ENCODE peak calls at places on chromosomes 4 and X, in nine cellular contexts. B is AG09309, Q is Panc1, R is right cardiac atrium, L is heart right ventricle, H is astrocyte, C is endodermal cell, D is astrocyte of the spinal cord, G is hepatocyte. V is an unnamed sample.

GRCh38 chr4:165190591-165191212 is 16.7 kb upstream of the KLHL2 start:
- DNase-seq in B (no peak), Q (no peak), R (no peak), L (no peak), H (no peak), C (no peak), D (no peak), G (no peak), V (no peak)

GRCh38 chrX:47172971-47173792 is 20.4 kb upstream of the UBA1 start:
- DNase-seq in B (no peak), Q (no peak), R (no peak), L (no peak), H (no peak), C (no peak), D (no peak), G (no peak), V (no peak)

GRCh38 chr4:88697113-88697512 is 516 bp downstream of the NAP1L5 start:
- DNase-seq in B (no peak), Q (no peak), R (peak), L (no peak), H (peak), C (no peak), D (peak), G (no peak), V (no peak)

GRCh38 chrX:38701073-38701472 is 100.2 kb upstream of the MID1IP1 start:
- DNase-seq in B (no peak), Q (no peak), R (no peak), L (no peak), H (peak), C (peak), D (no peak), G (no peak), V (no peak)

GRCh38 chr4:40688446-40689095 is 58.9 kb upstream of the RBM47 start:
- DNase-seq in B (no peak), Q (no peak), R (no peak), L (no peak), H (no peak), C (no peak), D (no peak), G (no peak), V (no peak)

GRCh38 chr4:22458112-22458511 is 57.8 kb downstream of the ADGRA3 start:
- DNase-seq in B (no peak), Q (no peak), R (no peak), L (no peak), H (no peak), C (no peak), D (no peak), G (peak), V (peak)

GRCh38 chrX:146973283-146973682 is 158.7 kb upstream of the CXorf51A start:
- DNase-seq in B (no peak), Q (no peak), R (no peak), L (no peak), H (no peak), C (no peak), D (no peak), G (no peak), V (no peak)

GRCh38 chr4:69830529-69831269 is 29.2 kb downstream of the SULT1E1 start:
- DNase-seq in B (no peak), Q (no peak), R (no peak), L (no peak), H (peak), C (peak), D (peak), G (peak), V (no peak)

GRCh38 chrX:9466115-9466495 is 1.2 kb downstream of the TBL1X start:
- DNase-seq in B (no peak), Q (no peak), R (peak), L (peak), H (no peak), C (peak), D (no peak), G (peak), V (peak)

GRCh38 chrX:26262121-26262523 is 46.2 kb downstream of the MAGEB5 start:
- DNase-seq in B (no peak), Q (no peak), R (no peak), L (peak), H (peak), C (no peak), D (peak), G (no peak), V (no peak)

GRCh38 chr4:153257966-153258365 is 53.7 kb downstream of the TRIM2 start:
- DNase-seq in B (no peak), Q (no peak), R (no peak), L (no peak), H (no peak), C (peak), D (no peak), G (no peak), V (no peak)

GRCh38 chr4:14783011-14783877 is 219.0 kb upstream of the CPEB2 start:
- DNase-seq in B (no peak), Q (no peak), R (no peak), L (no peak), H (peak), C (no peak), D (peak), G (no peak), V (no peak)

GRCh38 chr4:139596680-139597279 is 40.8 kb upstream of the SETD7 start:
- DNase-seq in B (no peak), Q (no peak), R (no peak), L (no peak), H (no peak), C (no peak), D (no peak), G (no peak), V (no peak)

GRCh38 chr4:147840846-147841732 is 109.2 kb downstream of the ARHGAP10 start:
- DNase-seq in B (no peak), Q (no peak), R (no peak), L (no peak), H (no peak), C (no peak), D (no peak), G (no peak), V (no peak)

GRCh38 chrX:131816551-131817136 is 206.5 kb upstream of the STK26 start:
- DNase-seq in B (peak), Q (no peak), R (no peak), L (peak), H (peak), C (no peak), D (peak), G (no peak), V (peak)

GRCh38 chr4:146545102-146545501 is 23.4 kb upstream of the SLC10A7 start:
- DNase-seq in B (no peak), Q (no peak), R (no peak), L (no peak), H (no peak), C (peak), D (peak), G (peak), V (no peak)

GRCh38 chr4:77695769-77696168 is 90.1 kb downstream of the CXCL13 start:
- DNase-seq in B (peak), Q (peak), R (no peak), L (no peak), H (peak), C (no peak), D (peak), G (peak), V (no peak)
- H3K4me3 ChIP-seq in B (no peak), Q (no peak), R (no peak), L (no peak), H (peak), C (no peak), D (no peak), G (no peak), V (no peak)

GRCh38 chr4:61204353-61204752 is 4.2 kb downstream of the ADGRL3 start:
- DNase-seq in B (no peak), Q (no peak), R (no peak), L (no peak), H (peak), C (no peak), D (peak), G (peak), V (no peak)

GRCh38 chr4:61201562-61202099 is 1.5 kb downstream of the ADGRL3 start:
- DNase-seq in B (no peak), Q (no peak), R (peak), L (peak), H (no peak), C (peak), D (no peak), G (peak), V (no peak)

GRCh38 chr4:61202100-61202637 is 2.0 kb downstream of the ADGRL3 start:
- DNase-seq in B (no peak), Q (no peak), R (peak), L (no peak), H (no peak), C (no peak), D (peak), G (no peak), V (no peak)

GRCh38 chr4:61200991-61201526 is 933 bp downstream of the ADGRL3 start:
- DNase-seq in B (no peak), Q (no peak), R (peak), L (no peak), H (peak), C (peak), D (peak), G (peak), V (no peak)

GRCh38 chr4:61202638-61203495 is 2.7 kb downstream of the ADGRL3 start:
- DNase-seq in B (no peak), Q (no peak), R (no peak), L (no peak), H (no peak), C (peak), D (peak), G (peak), V (no peak)
- H3K4me3 ChIP-seq in B (no peak), Q (peak), R (peak), L (peak), H (peak), C (peak), D (peak), G (peak), V (peak)

DNA sequence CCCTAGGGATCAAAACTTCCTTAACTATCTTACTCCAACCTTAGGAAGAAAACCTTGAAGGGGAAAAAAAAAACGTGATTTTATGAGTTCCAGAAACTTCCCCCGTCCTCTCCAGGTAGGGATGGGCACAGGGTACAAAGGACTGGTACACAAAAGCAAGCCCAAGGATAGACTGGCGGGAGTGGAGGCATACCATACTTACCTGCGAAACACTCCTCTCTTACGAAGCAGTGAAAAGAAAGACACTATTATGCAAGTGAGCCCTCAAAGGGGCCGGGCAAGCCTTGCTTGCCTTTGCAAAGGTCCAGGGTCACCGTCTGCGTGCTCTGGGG is 651 bp downstream of the TSPAN6 start:
- DNase-seq in B (no peak), Q (no peak), R (no peak), L (no peak), H (no peak), C (no peak), D (no peak), G (no peak), V (no peak)
- H3K4me3 ChIP-seq in B (peak), Q (peak), R (peak), L (peak), H (peak), C (peak), D (peak), G (peak), V (peak)

DNA sequence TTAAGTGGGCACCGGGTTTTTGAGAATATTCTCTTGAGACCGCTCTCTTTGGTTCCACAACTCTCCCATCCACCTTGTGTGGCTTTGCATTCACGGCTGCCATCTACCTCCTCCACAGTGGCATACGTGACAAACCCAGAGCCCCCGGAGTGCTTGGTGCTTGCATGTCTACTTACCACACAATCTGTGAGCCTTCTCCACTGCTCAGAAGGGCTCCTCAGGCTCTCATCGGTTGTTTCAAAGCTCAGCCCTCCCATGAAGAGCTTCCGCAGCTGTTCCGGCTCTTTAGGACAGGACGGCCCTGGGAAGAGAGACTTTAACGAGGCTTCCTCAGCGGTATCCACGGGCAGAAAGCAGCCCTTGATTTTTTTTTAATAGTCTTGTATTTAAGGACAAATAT is 167.6 kb upstream of the ANK2 start:
- DNase-seq in B (no peak), Q (no peak), R (peak), L (no peak), H (no peak), C (peak), D (no peak), G (no peak), V (no peak)
- H3K4me3 ChIP-seq in B (no peak), Q (no peak), R (peak), L (peak), H (no peak), C (no peak), D (no peak), G (no peak), V (peak)

DNA sequence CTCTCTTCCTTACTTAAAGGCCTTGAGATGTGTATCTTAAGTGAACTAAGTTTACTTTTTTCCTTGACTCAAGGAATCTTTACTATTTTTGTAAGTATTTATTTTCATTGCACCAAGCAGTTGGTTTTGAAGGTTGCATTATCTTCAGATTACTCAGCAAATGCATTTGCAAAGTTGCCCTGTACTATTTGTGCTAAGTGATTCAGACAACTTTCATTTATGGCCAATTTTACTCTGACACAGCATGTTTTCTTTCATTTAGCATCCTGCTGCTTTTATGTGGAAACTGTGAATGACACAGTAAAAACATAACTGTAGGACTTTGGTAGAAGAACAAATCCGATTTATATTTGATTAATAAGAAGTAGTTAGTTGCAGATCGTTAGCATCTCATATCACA is 191.0 kb downstream of the CCSER1 start:
- DNase-seq in B (peak), Q (peak), R (no peak), L (no peak), H (peak), C (no peak), D (peak), G (peak), V (no peak)
- H3K4me3 ChIP-seq in B (no peak), Q (no peak), R (no peak), L (no peak), H (peak), C (no peak), D (no peak), G (no peak), V (no peak)

DNA sequence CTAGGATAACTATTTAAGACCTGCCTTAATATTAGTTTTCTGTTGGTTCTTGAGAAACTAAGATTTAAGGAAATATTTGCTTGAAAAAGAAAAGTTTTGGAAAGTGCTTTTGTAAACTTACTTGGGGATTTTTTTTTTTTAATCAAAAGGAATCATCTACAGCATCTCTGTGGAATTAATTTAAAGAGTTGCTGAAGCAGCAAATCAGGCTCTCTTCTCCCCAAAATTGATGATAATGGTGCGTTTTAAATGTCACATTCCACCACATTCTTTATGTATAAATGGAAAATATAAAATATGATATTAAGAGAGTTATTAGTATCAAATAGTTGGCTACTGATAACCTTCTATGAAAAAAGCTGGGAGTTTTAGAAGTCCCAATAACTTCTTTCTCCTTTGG is 4.2 kb downstream of the KLF3 start:
- DNase-seq in B (no peak), Q (no peak), R (no peak), L (no peak), H (no peak), C (no peak), D (no peak), G (no peak), V (no peak)
- H3K4me3 ChIP-seq in B (no peak), Q (no peak), R (no peak), L (peak), H (no peak), C (no peak), D (no peak), G (peak), V (no peak)